ENCODE peak calls at places on chromosomes 16 and 17, in four cellular contexts. F is naive thymus-derived CD4-positive, alpha-beta T cell; N is Caco-2; G is esophagus muscularis mucosa. O is an unnamed sample. For H3K4me1 and H3K27me3, the result is how much of the 10 kb centered on the place peaks cover.

GRCh38 chr16:88448461-88449266 is 4.4 kb upstream of the ZFPM1 start:
- DNase-seq in N (no peak), F (no peak), G (no peak), O (no peak)

GRCh38 chr16:80564394-80564793 is 23.6 kb downstream of the DYNLRB2 start:
- DNase-seq in N (no peak), G (no peak), F (no peak), O (no peak)

GRCh38 chr16:50467943-50468748 is 80.0 kb upstream of the NKD1 start:
- DNase-seq in F (no peak), G (no peak), N (peak), O (no peak)

GRCh38 chr16:86762035-86762550 is 183.7 kb downstream of the FOXL1 start:
- DNase-seq in G (no peak), F (no peak), N (no peak), O (no peak)

GRCh38 chr17:29587591-29587990 is 1.9 kb downstream of the GIT1 start:
- DNase-seq in G (no peak), N (no peak), F (no peak), O (no peak)

GRCh38 chr17:40541060-40541872 is 24.0 kb downstream of the CCR7 start:
- DNase-seq in N (no peak), G (no peak), F (no peak), O (no peak)

GRCh38 chr16:85390511-85391174 is 222.5 kb upstream of the GSE1 start:
- DNase-seq in G (peak), F (no peak), N (peak), O (no peak)

GRCh38 chr16:86549893-86550190 is 5.2 kb downstream of the MTHFSD start:
- DNase-seq in N (no peak), F (no peak), G (no peak), O (no peak)

GRCh38 chr17:73613271-73613941 is 30.8 kb downstream of the SDK2 start:
- DNase-seq in N (no peak), F (no peak), G (no peak), O (no peak)

GRCh38 chr16:17578921-17579876 is 108.4 kb upstream of the XYLT1 start:
- DNase-seq in F (peak), N (peak), G (no peak), O (no peak)

GRCh38 chr17:58531661-58532554 is 17.5 kb upstream of the MTMR4 start:
- DNase-seq in N (peak), G (no peak), F (peak), O (peak)

GRCh38 chr17:33674685-33675084 is 381.6 kb upstream of the ASIC2 start:
- DNase-seq in G (no peak), F (peak), N (peak), O (peak)

GRCh38 chr17:7363311-7363710 is 8.4 kb downstream of the TMEM95 start:
- DNase-seq in F (no peak), N (no peak), G (no peak), O (no peak)

GRCh38 chr16:89737341-89738071 is 16.2 kb downstream of the ZNF276 start:
- DNase-seq in F (no peak), G (no peak), N (no peak), O (no peak)

GRCh38 chr16:19114359-19115147 is 789 bp downstream of the ITPRIPL2 start:
- DNase-seq in F (no peak), N (peak), G (no peak), O (peak)

GRCh38 chr17:9294661-9295210 is 273.4 kb downstream of the NTN1 start:
- DNase-seq in F (no peak), G (no peak), N (no peak), O (no peak)

GRCh38 chr16:85611205-85611454 is 2.0 kb upstream of the GSE1 start:
- DNase-seq in F (no peak), N (no peak), G (no peak), O (no peak)

GRCh38 chr17:77235370-77236080 is 94.8 kb downstream of the SEC14L1 start:
- DNase-seq in G (peak), F (no peak), N (no peak), O (no peak)

GRCh38 chr17:38352245-38353083 is 820 bp downstream of the SOCS7 start:
- DNase-seq in F (peak), G (no peak), N (peak), O (no peak)

GRCh38 chr17:68437979-68438877 is 19.1 kb downstream of the WIPI1 start:
- DNase-seq in F (no peak), N (no peak), G (no peak), O (no peak)

GRCh38 chr16:27532088-27532810 is 17.5 kb downstream of the GTF3C1 start:
- DNase-seq in N (no peak), F (no peak), G (no peak), O (no peak)

GRCh38 chr16:11913425-11914079 is 2.2 kb downstream of the GSPT1 start:
- DNase-seq in F (no peak), G (no peak), N (peak), O (no peak)
- H3K4me1 ChIP-seq in F (under half), G (half or more), N (under half), O (under half)

DNA sequence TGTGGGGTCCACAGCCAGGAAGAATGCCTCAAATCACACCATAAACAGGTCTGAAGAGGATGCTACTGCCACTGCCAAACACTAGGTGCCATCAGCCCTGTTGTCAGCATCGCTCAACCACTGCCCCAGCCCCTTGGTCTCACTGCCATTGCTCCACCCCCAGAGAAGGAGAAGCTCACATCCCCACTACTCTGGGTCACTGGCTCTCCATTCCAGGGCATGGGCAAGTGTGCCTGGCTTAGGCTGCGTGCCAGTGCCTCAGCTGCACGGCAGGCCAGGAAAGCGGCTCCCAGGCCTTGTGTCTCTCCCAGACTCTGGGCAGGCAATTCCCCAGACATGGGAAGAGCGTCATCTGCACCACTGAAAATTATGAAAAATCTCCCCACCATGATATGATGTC is 1.2 kb upstream of the IGSF6 start:
- DNase-seq in G (no peak), N (no peak), F (no peak), O (no peak)
- H3K27me3 ChIP-seq in G (under half), N (under half), F (under half), O (under half)

GRCh38 chr17:82241183-82241925 is 12.5 kb downstream of the SLC16A3 start:
- DNase-seq in F (no peak), N (no peak), G (peak), O (no peak)
- H3K4me3 ChIP-seq in F (no peak), N (no peak), G (peak), O (no peak)

GRCh38 chr17:57419940-57420522 is 163.7 kb downstream of the MSI2 start:
- DNase-seq in G (no peak), N (no peak), F (no peak), O (no peak)
- H3K4me1 ChIP-seq in G (under half), N (under half), F (under half), O (under half)

DNA sequence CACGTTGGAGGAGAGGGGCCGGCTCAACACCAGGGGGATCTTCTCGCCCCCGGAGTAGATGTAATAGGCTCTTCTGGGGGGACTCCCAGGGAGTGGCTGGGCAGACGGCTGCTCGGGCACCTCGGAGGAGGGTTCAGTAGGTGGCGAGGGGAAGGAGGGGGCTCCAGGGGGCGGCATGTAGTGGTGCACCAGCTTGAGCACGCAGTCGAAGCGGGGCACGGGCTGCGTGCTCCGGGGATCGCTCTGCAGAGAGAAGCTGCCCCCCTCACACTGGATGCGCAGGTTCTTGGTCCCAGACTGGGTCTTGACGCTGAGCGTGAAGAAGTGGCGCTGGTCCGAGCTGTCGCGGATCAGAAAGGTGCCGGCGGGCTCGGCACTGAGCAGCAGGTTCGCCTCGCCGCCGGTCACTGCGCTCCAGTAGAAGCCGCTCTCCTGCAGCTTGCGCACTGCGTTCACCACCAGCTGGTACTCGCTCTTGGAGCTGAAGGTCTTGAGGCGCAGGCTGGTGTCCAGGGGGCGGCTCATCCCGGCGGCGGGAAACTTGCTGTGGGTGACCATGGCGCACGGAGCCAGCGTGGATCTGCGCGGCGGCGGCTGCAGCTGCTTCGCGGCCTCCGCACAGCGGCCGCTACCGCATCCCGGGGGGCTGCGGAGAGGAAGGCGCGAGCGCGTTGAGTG is 1.2 kb downstream of the SOCS3 start:
- DNase-seq in G (no peak), F (peak), N (no peak), O (no peak)
- H3K27me3 ChIP-seq in G (under half), F (under half), N (under half), O (under half)

O was measured in HAP-1.